ENCODE peak calls at places on chromosome 13, in six cellular contexts. J is neural progenitor cell, U is H1, X is kidney, L is fibroblast of lung, N is mammary epithelial cell. Y is an unnamed sample. For H3K4me1, the result is how much of the 10 kb centered on the place peaks cover.

GRCh38 chr13:43245374-43245964 is 222.1 kb downstream of the DNAJC15 start:
- DNase-seq in J (no peak), U (no peak), X (no peak), L (peak), N (peak), Y (no peak)

GRCh38 chr13:113542751-113543424 is 41.7 kb upstream of the TFDP1 start:
- DNase-seq in J (peak), U (no peak), X (peak), L (no peak), N (no peak), Y (no peak)

GRCh38 chr13:33611016-33611805 is 206.7 kb upstream of the RFC3 start:
- DNase-seq in J (peak), U (no peak), X (peak), L (peak), N (no peak), Y (no peak)

GRCh38 chr13:75440100-75440499 is 41.9 kb downstream of the TBC1D4 start:
- DNase-seq in J (no peak), U (no peak), X (no peak), L (no peak), N (no peak), Y (no peak)

GRCh38 chr13:40518481-40518882 is 148.0 kb downstream of the FOXO1 start:
- DNase-seq in J (no peak), U (no peak), X (no peak), L (no peak), N (peak), Y (peak)

GRCh38 chr13:103788061-103788652 is 721.9 kb upstream of the SLC10A2 start:
- DNase-seq in J (no peak), U (no peak), X (no peak), L (peak), N (no peak), Y (peak)

GRCh38 chr13:35887028-35887666 is 244.0 kb downstream of the DCLK1 start:
- DNase-seq in J (no peak), U (no peak), X (no peak), L (no peak), N (no peak), Y (no peak)

GRCh38 chr13:43830481-43830873 is 43.7 kb upstream of the ENOX1 start:
- DNase-seq in J (no peak), U (no peak), X (no peak), L (peak), N (peak), Y (no peak)

GRCh38 chr13:41915096-41915495 is 45.8 kb downstream of the VWA8 start:
- DNase-seq in J (no peak), U (no peak), X (no peak), L (peak), N (peak), Y (no peak)

GRCh38 chr13:41919031-41919740 is 41.7 kb downstream of the VWA8 start:
- DNase-seq in J (no peak), U (no peak), X (no peak), L (no peak), N (no peak), Y (no peak)

GRCh38 chr13:41917641-41918040 is 43.3 kb downstream of the VWA8 start:
- DNase-seq in J (no peak), U (no peak), X (no peak), L (peak), N (peak), Y (no peak)

GRCh38 chr13:41914552-41914951 is 46.4 kb downstream of the VWA8 start:
- DNase-seq in J (no peak), U (no peak), X (no peak), L (no peak), N (no peak), Y (no peak)

GRCh38 chr13:41916173-41916954 is 44.5 kb downstream of the VWA8 start:
- DNase-seq in J (no peak), U (no peak), X (no peak), L (peak), N (peak), Y (no peak)
- H3K9ac ChIP-seq in J (no peak), U (no peak), X (no peak), L (no peak), N (peak), Y (no peak)

DNA sequence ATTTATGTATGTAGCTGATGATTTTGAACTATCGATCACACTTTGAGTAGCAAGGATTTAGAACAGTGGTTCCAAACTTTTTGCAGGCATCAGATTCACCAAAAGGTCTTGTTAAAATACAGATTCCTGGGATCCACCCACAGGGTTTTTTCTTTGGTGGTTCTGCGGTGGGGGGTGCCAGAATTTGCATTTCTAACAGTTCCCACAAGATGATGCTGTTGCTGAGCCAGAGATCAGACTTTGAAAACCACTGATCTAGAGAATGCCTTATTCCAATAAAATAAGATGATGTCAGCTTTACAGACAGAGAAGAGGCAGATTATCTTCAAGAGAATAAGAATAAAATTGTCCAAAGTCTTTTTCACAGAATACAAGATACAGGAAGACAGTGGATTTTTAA is 80.9 kb upstream of the SHISA2 start:
- DNase-seq in J (peak), U (no peak), X (no peak), L (peak), N (peak), Y (no peak)
- TF ChIP-seq CTCF in J (peak), U (no peak), X (no peak), L (peak), N (peak), Y (peak)

DNA sequence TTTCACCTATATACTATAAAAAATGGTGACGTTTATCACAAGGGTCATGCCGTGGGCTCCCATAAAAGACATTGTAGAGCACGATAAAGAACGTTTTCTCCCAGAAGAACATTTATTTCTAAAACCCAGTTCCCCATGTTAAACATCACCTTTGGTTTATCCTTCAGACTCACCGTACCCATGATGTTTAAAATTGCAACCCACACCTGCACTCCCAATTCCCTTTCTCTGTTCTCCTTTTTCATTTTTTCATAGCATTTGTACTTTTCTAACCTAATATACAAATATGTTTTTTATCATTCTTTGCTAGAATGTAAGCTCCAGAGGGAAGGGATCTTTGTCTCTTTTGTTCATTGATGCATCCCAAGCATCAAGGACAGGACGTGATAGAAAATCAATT is 2.0 kb downstream of the RCBTB2 start:
- DNase-seq in J (no peak), U (no peak), X (no peak), L (no peak), N (no peak), Y (no peak)
- H3K4me1 ChIP-seq in J (under half), U (under half), X (under half), L (under half), N (under half), Y (under half)

GRCh38 chr13:106917673-106918652 is 350.0 kb upstream of the ARGLU1 start:
- DNase-seq in J (peak), U (peak), X (peak), L (peak), N (peak), Y (peak)
- H3K9ac ChIP-seq in J (no peak), U (peak), X (peak), L (peak), N (peak), Y (peak)

DNA sequence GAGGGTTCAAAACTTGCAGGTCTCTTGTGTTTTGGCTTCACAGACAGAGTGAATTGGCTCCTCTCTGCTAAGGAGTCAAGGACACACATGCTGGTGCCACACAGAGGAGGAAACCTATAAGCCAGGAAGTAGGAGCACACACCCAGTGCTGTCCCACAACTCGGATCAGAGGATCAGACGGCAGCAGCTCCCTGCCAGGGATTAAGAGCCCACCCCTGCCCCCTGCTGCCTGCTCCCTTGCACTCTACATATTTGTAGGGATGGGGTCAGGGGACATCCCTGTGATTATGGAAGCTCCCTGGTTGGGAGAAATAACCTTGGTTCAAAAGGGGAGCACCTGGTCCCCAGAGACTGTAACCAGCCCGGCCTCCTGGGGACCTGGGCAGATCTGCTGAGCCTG is 77.5 kb upstream of the CLDN10 start:
- DNase-seq in J (peak), U (no peak), X (no peak), L (no peak), N (no peak), Y (no peak)
- TF ChIP-seq CTCF in J (peak), U (peak), X (no peak), L (no peak), N (no peak), Y (peak)

DNA sequence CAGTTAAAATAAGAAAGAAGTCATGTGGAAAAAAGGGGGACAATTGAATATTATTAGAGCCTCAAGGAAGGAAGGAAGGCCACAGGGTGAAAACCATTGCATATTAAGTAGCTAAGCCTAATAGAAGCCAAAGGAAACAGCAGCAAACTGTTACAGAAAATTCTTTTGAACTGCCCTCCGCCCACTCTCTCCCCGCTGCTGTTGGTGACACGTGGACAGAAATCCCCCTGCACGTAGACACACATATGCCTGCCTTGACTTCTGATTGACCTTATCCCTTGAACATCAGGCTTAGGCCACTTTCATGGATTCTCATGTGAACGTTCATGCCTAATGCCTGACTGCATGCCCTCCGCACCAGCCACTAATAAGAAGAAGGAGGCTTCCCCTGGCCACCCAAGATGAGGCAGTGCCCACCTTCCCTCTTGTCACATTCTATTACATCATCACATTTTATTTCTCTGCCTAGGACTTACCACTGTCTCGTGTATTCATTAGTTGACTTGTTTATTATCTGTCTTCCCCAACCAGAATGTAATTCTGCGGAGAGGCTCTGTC is 229.2 kb downstream of the KCNRG start:
- DNase-seq in J (no peak), U (no peak), X (no peak), L (no peak), N (no peak), Y (no peak)
- H3K4me1 ChIP-seq in J (under half), U (under half), X (under half), L (under half), N (under half), Y (under half)

Y was measured in endodermal cell.